ENCODE peak calls at places on chromosomes 11 and 22, in nine cellular contexts. X, K, B, J, O, R, Y, C and A are unnamed samples.

GRCh38 chr11:108929241-108929640 is 264.4 kb downstream of the DDX10 start:
- DNase-seq in B (peak; percentile 99), O (no peak), K (peak; percentile 90), C (peak; percentile 92), Y (no peak), J (peak; percentile 92), R (no peak), X (peak; percentile 91), A (peak; percentile 97)

GRCh38 chr22:25012743-25013142 is 60.2 kb downstream of the KIAA1671 start:
- DNase-seq in J (no peak), B (no peak), Y (no peak), R (no peak), X (no peak), C (no peak), O (no peak), K (no peak), A (no peak)

GRCh38 chr11:27209562-27210005 is 153.4 kb downstream of the CCDC34 start:
- DNase-seq in B (peak; percentile 97), R (no peak), O (no peak), Y (peak; percentile 41), C (peak; percentile 78), J (peak; percentile 88), X (peak; percentile 87), K (peak; percentile 66), A (peak; percentile 92)

GRCh38 chr11:86698634-86699033 is 26.2 kb upstream of the ME3 start:
- DNase-seq in C (no peak), B (no peak), J (no peak), Y (no peak), O (no peak), K (no peak), X (no peak), R (no peak), A (no peak)

GRCh38 chr11:118193910-118194566 is 17.6 kb upstream of the SCN2B start:
- DNase-seq in C (no peak), R (no peak), B (no peak), K (no peak), Y (no peak), O (no peak), J (no peak), X (no peak), A (no peak)

GRCh38 chr11:63567044-63567840 is 4.1 kb upstream of the PLAAT2 start:
- DNase-seq in J (peak; percentile 92), O (peak; percentile 63), C (peak; percentile 42), K (peak; percentile 55), Y (peak; percentile 50), X (peak; percentile 92), B (peak; percentile 91), R (no peak), A (peak; percentile 84)

GRCh38 chr11:88175004-88175706 is at the start of gene RAB38:
- DNase-seq in R (peak; percentile 66), J (peak; percentile 20), K (no peak), C (no peak), B (no peak), O (peak; percentile 81), Y (peak; percentile 8), X (peak; percentile 35), A (peak; percentile 20)

GRCh38 chr11:125494987-125495725 is 909 bp downstream of the FEZ1 start:
- DNase-seq in Y (peak; percentile 12), J (peak; percentile 49), B (peak; percentile 33), K (no peak), R (peak; percentile 9), C (no peak), X (peak; percentile 50), O (peak; percentile 51), A (peak; percentile 40)

GRCh38 chr11:64039012-64039665 is 3.4 kb downstream of the FLRT1 start:
- DNase-seq in K (no peak), X (no peak), J (no peak), Y (no peak), B (no peak), R (no peak), C (no peak), O (no peak), A (no peak)

GRCh38 chr11:34616830-34617504 is 3.9 kb upstream of the EHF start:
- DNase-seq in J (peak; percentile 25), X (peak; percentile 49), B (no peak), O (no peak), R (no peak), K (no peak), C (no peak), Y (peak; percentile 38), A (no peak)

GRCh38 chr11:120399312-120399711 is 63.1 kb downstream of the ARHGEF12 start:
- DNase-seq in J (no peak), K (no peak), Y (no peak), C (no peak), X (no peak), B (peak; percentile 65), R (no peak), O (no peak), A (no peak)

GRCh38 chr11:69388661-69389060 is 92.8 kb upstream of the LINC01488 start:
- DNase-seq in Y (no peak), R (no peak), B (no peak), X (no peak), C (no peak), J (no peak), K (no peak), O (no peak), A (no peak)

GRCh38 chr11:35618497-35619029 is 303 bp downstream of the FJX1 start:
- DNase-seq in X (peak; percentile 56), B (peak; percentile 38), R (peak; percentile 30), Y (peak; percentile 12), O (peak; percentile 56), J (peak; percentile 52), C (no peak), K (no peak), A (peak; percentile 46)

GRCh38 chr11:1556278-1557167 is 15.5 kb downstream of the DUSP8 start:
- DNase-seq in C (no peak), R (no peak), J (no peak), O (peak; percentile 31), Y (no peak), B (no peak), K (no peak), X (no peak), A (no peak)

GRCh38 chr11:130650456-130651068 is 202.1 kb downstream of the ADAMTS15 start:
- DNase-seq in K (no peak), X (no peak), C (no peak), R (no peak), Y (no peak), O (no peak), J (no peak), B (peak; percentile 56), A (peak; percentile 26)

GRCh38 chr11:66311470-66311964 is 5.3 kb downstream of the CD248 start:
- DNase-seq in R (peak; percentile 59), X (no peak), J (no peak), Y (no peak), O (no peak), C (no peak), B (no peak), K (no peak), A (no peak)
- TF ChIP-seq CTCF in R (peak; percentile 81), X (no peak), J (peak; percentile 95), Y (no peak), O (no peak), C (no peak), B (peak; percentile 86), K (no peak), A (no peak)

DNA sequence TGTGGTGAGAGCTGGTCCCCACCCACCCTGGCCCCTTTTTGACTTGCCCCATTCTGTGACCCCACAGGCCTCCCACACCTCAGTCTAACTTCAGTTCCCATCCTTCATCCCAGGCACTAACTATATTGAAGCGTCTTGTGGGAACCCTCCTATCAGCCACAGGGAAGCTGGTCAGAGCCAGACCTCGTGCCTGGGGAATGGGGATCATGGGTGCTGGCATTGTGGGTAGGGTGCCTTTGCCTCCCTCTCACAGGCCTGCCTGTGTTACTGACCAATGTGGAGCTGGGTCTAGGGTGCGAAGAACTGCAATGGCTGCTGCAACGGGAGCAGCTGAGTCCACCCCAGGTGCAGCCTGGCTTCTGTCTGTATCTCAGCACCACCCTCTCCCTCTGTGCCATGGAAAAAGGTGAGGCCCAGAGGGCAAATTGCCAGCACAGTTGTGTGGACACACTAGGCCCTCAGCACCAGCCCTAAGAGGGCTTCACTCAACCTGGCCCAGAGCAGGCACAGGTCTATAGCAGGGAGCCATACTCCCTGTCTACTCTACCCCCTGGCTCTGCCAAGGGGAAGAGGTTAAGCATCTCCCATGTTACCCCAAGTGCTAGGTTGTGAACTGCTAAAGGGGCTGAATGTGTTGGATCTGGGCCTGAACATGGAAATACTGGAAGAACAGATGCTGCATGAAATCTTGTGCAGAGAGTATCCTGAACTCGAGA is 37.3 kb downstream of the RRP8 start:
- DNase-seq in K (no peak), J (no peak), C (no peak), R (no peak), Y (no peak), X (no peak), O (no peak), B (no peak), A (no peak)
- H3K4me3 ChIP-seq in K (no peak overlapping the region), J (no peak overlapping the region), C (no peak overlapping the region), R (no peak overlapping the region), Y (no peak overlapping the region), X (no peak overlapping the region), O (no peak overlapping the region), B (no peak overlapping the region), A (no peak overlapping the region)

DNA sequence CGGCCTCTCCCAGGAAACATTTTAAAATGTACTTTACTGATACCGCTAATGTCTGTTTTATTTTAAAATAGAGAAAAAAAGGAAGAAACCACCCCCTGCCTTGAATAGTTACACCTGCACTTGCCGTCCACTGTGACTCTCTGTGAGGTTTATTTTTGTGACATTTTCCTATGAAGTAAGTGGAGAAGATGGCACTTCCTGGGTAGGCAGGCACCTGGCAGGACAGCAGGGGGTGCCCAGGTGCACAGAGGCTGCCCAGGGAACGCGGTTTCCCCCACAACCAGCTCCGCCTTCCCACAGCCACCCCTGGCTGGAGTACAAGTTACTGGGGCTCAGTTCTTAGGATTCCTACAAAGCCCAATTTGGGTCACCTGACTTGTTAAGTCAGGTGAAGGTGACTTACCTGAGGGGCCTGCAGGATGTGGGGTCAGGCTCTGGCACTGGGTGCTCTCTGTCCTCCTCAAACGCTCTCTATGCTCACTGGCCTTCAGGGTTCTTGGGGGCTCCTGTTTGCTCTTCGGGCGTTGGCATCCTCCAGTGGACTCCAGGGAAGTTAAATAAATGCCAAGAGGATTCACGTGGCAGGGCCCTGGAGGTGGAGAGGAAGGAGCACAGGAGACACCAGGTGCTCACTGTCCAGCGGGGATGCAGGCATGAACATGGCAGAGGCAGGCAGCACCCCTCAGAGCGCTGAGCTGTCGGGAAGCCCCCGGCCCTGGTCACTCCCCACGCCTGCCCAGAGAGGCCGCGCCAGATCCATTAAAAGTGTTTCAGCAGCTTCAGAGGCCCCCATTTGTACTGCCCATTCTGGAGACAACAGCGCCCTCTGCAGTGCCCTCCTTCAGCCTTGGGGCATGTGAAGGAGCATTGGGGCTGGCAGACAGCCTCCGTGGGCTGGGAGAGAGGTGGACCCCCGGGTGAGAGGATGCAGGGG is 1021.2 kb downstream of the TBC1D22A start:
- DNase-seq in Y (no peak), O (no peak), R (no peak), C (no peak), J (no peak), K (no peak), B (no peak), X (no peak), A (no peak)
- TF ChIP-seq CTCF in Y (no peak), O (no peak), R (peak; percentile 49), C (no peak), J (no peak), K (no peak), B (no peak), X (no peak), A (no peak)

DNA sequence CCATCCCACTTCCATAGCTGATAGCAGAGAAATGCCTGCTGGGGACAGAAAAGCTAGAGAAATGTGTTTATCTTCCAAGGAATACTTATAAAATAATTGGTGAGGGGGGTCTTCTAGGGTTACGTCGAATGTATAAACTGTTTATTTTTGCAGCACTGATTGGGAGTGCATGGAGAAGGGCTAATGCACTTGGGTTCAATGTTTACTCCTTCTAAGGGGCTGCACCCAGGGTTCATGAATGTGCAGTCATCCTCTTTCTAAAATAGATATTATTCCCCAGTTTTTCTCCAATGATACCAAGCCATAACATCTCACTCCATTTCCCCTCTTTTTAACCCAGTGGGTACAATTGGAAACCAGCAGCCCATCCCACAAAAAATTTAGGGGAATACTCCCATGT is 336.9 kb downstream of the ETS1 start:
- DNase-seq in X (no peak), K (no peak), C (no peak), J (no peak), B (no peak), R (no peak), O (no peak), Y (no peak), A (no peak)
- H3K4me3 ChIP-seq in X (no peak overlapping the region), K (no peak overlapping the region), C (no peak overlapping the region), J (no peak overlapping the region), B (no peak overlapping the region), R (no peak overlapping the region), O (no peak overlapping the region), Y (no peak overlapping the region), A (no peak overlapping the region)